ENCODE peak calls at places on chromosomes 4 and X, in six cellular contexts. I is K562, P is A549, C is HepG2, N is endothelial cell of umbilical vein, S is GM12878. K is an unnamed sample.

GRCh38 chr4:168812806-168813205 is 197.2 kb downstream of the CBR4 start:
- DNase-seq in I (no peak), P (no peak), C (no peak), N (no peak), S (no peak), K (no peak)

GRCh38 chr4:41428941-41429669 is 108.9 kb upstream of the LIMCH1 start:
- DNase-seq in I (no peak), P (no peak), C (no peak), N (no peak), S (no peak), K (no peak)

GRCh38 chrX:112636288-112636687 is 43.5 kb downstream of the LHFPL1 start:
- DNase-seq in I (no peak), P (no peak), C (no peak), N (no peak), S (no peak), K (no peak)

GRCh38 chr4:176393306-176394013 is 73.7 kb downstream of the SPCS3 start:
- DNase-seq in I (no peak), P (no peak), C (no peak), N (no peak), S (no peak), K (no peak)

GRCh38 chrX:123833387-123833786 is 26.5 kb upstream of the XIAP start:
- DNase-seq in I (peak), P (peak), C (peak), N (peak), S (peak), K (peak)

GRCh38 chr4:186628058-186628711 is 72.8 kb upstream of the MTNR1A start:
- DNase-seq in I (no peak), P (no peak), C (no peak), N (no peak), S (no peak), K (peak)

GRCh38 chrX:17563515-17563914 is 173.8 kb upstream of the SCML1 start:
- DNase-seq in I (no peak), P (no peak), C (no peak), N (no peak), S (no peak), K (no peak)

GRCh38 chr4:98522603-98523395 is 135.6 kb downstream of the TSPAN5 start:
- DNase-seq in I (no peak), P (peak), C (peak), N (peak), S (no peak), K (no peak)

GRCh38 chr4:86592553-86593249 is 1.4 kb upstream of the PTPN13 start:
- DNase-seq in I (no peak), P (peak), C (no peak), N (no peak), S (no peak), K (no peak)

GRCh38 chr4:169115897-169116254 is 105.8 kb upstream of the CBR4 start:
- DNase-seq in I (no peak), P (peak), C (no peak), N (peak), S (no peak), K (no peak)

GRCh38 chrX:105483011-105483410 is 262.5 kb upstream of the TEX13A start:
- DNase-seq in I (no peak), P (no peak), C (no peak), N (peak), S (no peak), K (no peak)

GRCh38 chrX:33434256-33435092 is 223.1 kb upstream of the DMD start:
- DNase-seq in I (peak), P (peak), C (peak), N (peak), S (no peak), K (peak)

GRCh38 chrX:110044531-110045249 is 41.8 kb downstream of the TMEM164 start:
- DNase-seq in I (no peak), P (no peak), C (no peak), N (no peak), S (no peak), K (no peak)

GRCh38 chrX:149909324-149910177 is 19.8 kb upstream of the HSFX4 start:
- DNase-seq in I (no peak), P (no peak), C (no peak), N (no peak), S (no peak), K (no peak)

GRCh38 chrX:77771601-77772000 is 14.4 kb downstream of the ATRX start:
- DNase-seq in I (no peak), P (no peak), C (no peak), N (no peak), S (no peak), K (no peak)

GRCh38 chr4:82591592-82591991 is 29.8 kb upstream of the TMEM150C start:
- DNase-seq in I (no peak), P (no peak), C (no peak), N (no peak), S (no peak), K (no peak)

GRCh38 chrX:130726661-130727060 is 176.3 kb downstream of the ENOX2 start:
- DNase-seq in I (no peak), P (no peak), C (no peak), N (no peak), S (no peak), K (peak)

GRCh38 chrX:9235722-9236121 is 201.8 kb upstream of the FAM9B start:
- DNase-seq in I (no peak), P (no peak), C (no peak), N (no peak), S (no peak), K (no peak)

GRCh38 chr4:182207806-182208483 is 35.3 kb upstream of the TENM3 start:
- DNase-seq in I (no peak), P (peak), C (no peak), N (no peak), S (no peak), K (no peak)

GRCh38 chrX:1027133-1027532 is 185.3 kb downstream of the CRLF2 start:
- DNase-seq in I (no peak), P (no peak), C (no peak), N (no peak), S (peak), K (peak)

GRCh38 chr4:41744572-41745291 is 3.8 kb downstream of the PHOX2B start:
- DNase-seq in I (no peak), P (no peak), C (no peak), N (no peak), S (no peak), K (no peak)

GRCh38 chr4:108359936-108360681 is 191.4 kb upstream of the LEF1 start:
- DNase-seq in I (peak), P (no peak), C (no peak), N (no peak), S (no peak), K (no peak)

GRCh38 chr4:7278071-7278765 is 85.9 kb downstream of the SORCS2 start:
- DNase-seq in I (no peak), P (no peak), C (no peak), N (no peak), S (no peak), K (no peak)

GRCh38 chr4:150781108-150781663 is 199.2 kb downstream of the MAB21L2 start:
- DNase-seq in I (no peak), P (no peak), C (no peak), N (no peak), S (no peak), K (no peak)

GRCh38 chr4:150784305-150784704 is 202.4 kb downstream of the MAB21L2 start:
- DNase-seq in I (no peak), P (no peak), C (no peak), N (no peak), S (no peak), K (no peak)

GRCh38 chr4:150784939-150785338 is 203.0 kb downstream of the MAB21L2 start:
- DNase-seq in I (no peak), P (no peak), C (no peak), N (no peak), S (no peak), K (no peak)

GRCh38 chr4:150782311-150782710 is 200.4 kb downstream of the MAB21L2 start:
- DNase-seq in I (no peak), P (no peak), C (peak), N (peak), S (no peak), K (no peak)

DNA sequence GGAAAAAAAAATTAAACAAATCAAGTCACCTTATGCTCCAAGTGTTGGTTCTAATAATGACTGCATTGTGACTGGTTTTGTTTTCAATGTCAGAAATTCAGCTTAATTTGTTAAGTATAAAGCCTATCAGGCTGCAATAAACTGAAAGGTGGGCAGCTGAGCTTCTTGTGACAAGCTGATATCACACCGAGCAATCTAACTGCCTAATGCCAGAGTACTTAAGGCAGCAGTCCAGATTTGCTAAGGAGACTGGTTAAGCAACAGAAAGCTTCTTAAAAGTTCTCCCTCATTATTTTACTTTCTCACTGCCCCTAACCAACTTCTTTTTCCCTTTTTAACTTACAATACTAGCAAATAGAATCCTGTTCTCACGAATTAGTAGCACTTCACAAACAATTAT is 201.0 kb downstream of the MAB21L2 start:
- DNase-seq in I (no peak), P (no peak), C (no peak), N (peak), S (no peak), K (no peak)
- TF ChIP-seq MYC in I (no peak), P (no peak), C (no peak), N (no peak), S (no peak), K (no peak)

DNA sequence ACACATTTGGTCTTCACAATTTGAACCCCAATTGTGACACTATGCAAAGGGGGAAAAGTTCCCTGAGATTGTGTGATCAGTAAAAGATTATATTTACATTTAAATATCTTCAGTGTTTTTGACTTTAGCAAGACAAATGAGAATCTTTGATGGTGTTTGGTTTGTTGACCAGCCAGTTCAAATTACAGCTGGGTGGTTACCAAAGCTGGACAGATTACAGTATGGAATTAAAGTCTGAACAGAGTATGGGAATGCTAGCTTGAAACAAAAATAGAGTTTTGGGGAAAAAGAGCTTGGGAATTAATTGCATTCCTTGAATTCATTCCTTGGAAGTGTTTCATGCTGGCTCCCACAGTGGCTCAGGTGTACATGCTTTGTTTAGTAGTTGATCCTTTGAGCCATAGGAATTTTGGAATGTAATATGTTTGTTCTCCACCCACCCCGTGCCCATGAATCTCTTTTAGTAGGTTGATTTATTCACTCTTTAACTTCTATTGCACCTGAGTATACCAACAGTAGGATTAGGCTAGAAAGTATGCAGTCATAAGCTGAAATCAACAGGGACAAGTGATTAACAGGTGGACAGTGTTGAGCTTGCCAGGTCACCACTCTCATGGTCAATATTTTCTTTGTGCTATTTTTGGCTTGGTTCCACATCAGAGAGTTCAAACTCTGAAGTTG is 81.1 kb upstream of the HELT start:
- DNase-seq in I (no peak), P (no peak), C (no peak), N (no peak), S (no peak), K (no peak)
- TF ChIP-seq MYC in I (no peak), P (no peak), C (no peak), N (no peak), S (no peak), K (no peak)

GRCh38 chrX:13899607-13900006 is 82.7 kb upstream of the GPM6B start:
- DNase-seq in I (no peak), P (peak), C (no peak), N (peak), S (no peak), K (no peak)
- TF ChIP-seq MYC in I (no peak), P (no peak), C (no peak), N (no peak), S (no peak), K (no peak)

GRCh38 chr4:84500386-84501196 is 1.5 kb upstream of the NKX6-1 start:
- DNase-seq in I (no peak), P (no peak), C (no peak), N (no peak), S (no peak), K (no peak)

GRCh38 chr4:84498203-84499026 is 677 bp downstream of the NKX6-1 start:
- DNase-seq in I (no peak), P (peak), C (no peak), N (peak), S (no peak), K (peak)

GRCh38 chr4:84501197-84501492 is 2.1 kb upstream of the NKX6-1 start:
- DNase-seq in I (no peak), P (no peak), C (no peak), N (no peak), S (no peak), K (no peak)

GRCh38 chr4:84497835-84498202 is 1.3 kb downstream of the NKX6-1 start:
- DNase-seq in I (no peak), P (no peak), C (no peak), N (no peak), S (no peak), K (no peak)

GRCh38 chr4:84499065-84499982 is at the start of gene NKX6-1:
- DNase-seq in I (peak), P (peak), C (no peak), N (peak), S (no peak), K (no peak)
- TF ChIP-seq MYC in I (no peak), P (no peak), C (no peak), N (no peak), S (no peak), K (no peak)

GRCh38 chr4:78951862-78952472 is 12.7 kb upstream of the PAQR3 start:
- DNase-seq in I (peak), P (peak), C (peak), N (peak), S (no peak), K (peak)
- TF ChIP-seq MYC in I (no peak), P (no peak), C (no peak), N (no peak), S (no peak), K (no peak)

DNA sequence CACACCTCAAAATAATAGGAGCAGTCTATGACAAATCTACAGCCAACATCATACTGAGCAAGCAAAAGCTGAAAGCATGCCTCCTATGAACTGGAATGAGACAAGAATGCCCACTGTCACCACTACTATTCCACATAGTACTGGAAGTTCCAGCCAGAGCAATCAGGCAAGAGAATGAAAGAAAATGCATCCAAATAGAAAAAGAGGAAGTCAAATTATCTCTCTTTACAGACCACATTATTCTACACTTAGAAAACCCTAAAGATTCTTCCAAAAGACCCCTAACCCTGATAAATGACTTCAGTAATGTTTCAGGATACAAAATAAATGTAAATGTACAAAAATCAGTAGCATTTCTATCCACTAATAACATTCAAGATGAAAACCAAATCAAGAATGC is 249.0 kb downstream of the STK32B start:
- DNase-seq in I (no peak), P (no peak), C (no peak), N (no peak), S (no peak), K (no peak)
- TF ChIP-seq MYC in I (no peak), P (no peak), C (no peak), N (no peak), S (no peak), K (no peak)

GRCh38 chr4:165718660-165719059 is 154.4 kb upstream of the TLL1 start:
- DNase-seq in I (no peak), P (no peak), C (no peak), N (no peak), S (no peak), K (no peak)

GRCh38 chr4:165725352-165725751 is 147.7 kb upstream of the TLL1 start:
- DNase-seq in I (no peak), P (no peak), C (no peak), N (no peak), S (no peak), K (no peak)

GRCh38 chr4:165720411-165721082 is 152.5 kb upstream of the TLL1 start:
- DNase-seq in I (no peak), P (no peak), C (no peak), N (no peak), S (no peak), K (no peak)

GRCh38 chr4:165723051-165723805 is 149.8 kb upstream of the TLL1 start:
- DNase-seq in I (no peak), P (no peak), C (no peak), N (no peak), S (no peak), K (no peak)

DNA sequence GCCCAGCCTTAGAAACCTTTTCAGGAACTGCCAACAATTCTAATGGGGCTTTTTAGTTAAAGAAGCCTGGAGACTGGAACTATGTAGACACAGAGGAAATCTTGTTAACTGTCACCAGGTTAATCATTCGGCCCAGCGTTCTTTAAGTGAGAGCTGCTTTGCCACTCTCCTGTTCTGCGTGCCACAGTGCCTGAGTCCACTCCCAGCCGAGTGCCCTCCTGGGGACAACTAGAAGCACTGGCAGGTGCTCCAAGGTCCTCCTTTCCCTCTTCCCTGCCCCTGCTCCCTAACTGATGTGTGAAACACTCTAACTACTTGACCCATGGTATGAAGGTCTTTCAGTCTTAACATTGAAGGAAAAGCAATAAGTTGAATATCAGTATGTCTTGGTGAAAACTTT is 151.2 kb upstream of the TLL1 start:
- DNase-seq in I (no peak), P (no peak), C (no peak), N (no peak), S (no peak), K (no peak)
- TF ChIP-seq MYC in I (no peak), P (no peak), C (no peak), N (no peak), S (no peak), K (no peak)

K was measured in NB4.